ENCODE peak calls at places on chromosome X, in seven cellular contexts. I is WTC11, S is HCT116, F is HepG2, Z is GM12878, B is K562, L is H1. W is an unnamed sample.

GRCh38 chrX:3728454-3728853 is 15.0 kb upstream of the PRKX start:
- DNase-seq in I (no peak), S (no peak), Z (no peak), F (no peak), B (no peak), L (no peak), W (no peak)

GRCh38 chrX:16712116-16712824 is at the start of gene CTPS2:
- DNase-seq in S (no peak), F (peak; percentile 39), L (peak; percentile 64), Z (no peak), I (peak; percentile 46), B (peak; percentile 82), W (peak; percentile 62)

GRCh38 chrX:118528089-118528753 is 32.6 kb downstream of the DOCK11 start:
- DNase-seq in B (no peak), I (no peak), S (no peak), F (no peak), Z (peak; percentile 47), L (no peak), W (no peak)

GRCh38 chrX:8731579-8732395 is at the start of gene ANOS1:
- DNase-seq in S (no peak), F (no peak), B (no peak), Z (no peak), L (peak; percentile 71), I (peak; percentile 78), W (no peak)

GRCh38 chrX:52553995-52554642 is 37.3 kb upstream of the XAGE1B start:
- DNase-seq in S (no peak), F (no peak), I (no peak), B (no peak), L (no peak), Z (no peak), W (no peak)

GRCh38 chrX:49282647-49283011 is 13.0 kb downstream of the PPP1R3F start:
- DNase-seq in I (peak; percentile 17), B (peak; percentile 62), S (peak; percentile 13), Z (no peak), L (no peak), F (no peak), W (peak; percentile 57)

GRCh38 chrX:74449937-74450330 is 28.6 kb downstream of the SLC16A2 start:
- DNase-seq in B (no peak), Z (no peak), L (no peak), F (no peak), I (no peak), S (no peak), W (no peak)

GRCh38 chrX:129540068-129540653 is at the start of gene OCRL:
- DNase-seq in I (peak; percentile 76), Z (no peak), L (peak; percentile 72), F (peak; percentile 51), B (peak; percentile 82), S (peak; percentile 34), W (peak; percentile 90)

GRCh38 chrX:113929004-113929403 is 654.9 kb upstream of the HTR2C start:
- DNase-seq in B (peak; percentile 24), Z (no peak), F (peak; percentile 36), S (peak; percentile 43), L (peak; percentile 46), I (peak; percentile 51), W (peak; percentile 67)

GRCh38 chrX:68041110-68041509 is 392.2 kb downstream of the OPHN1 start:
- DNase-seq in Z (no peak), L (no peak), B (no peak), S (no peak), F (no peak), I (no peak), W (no peak)

GRCh38 chrX:11893933-11894710 is 136.1 kb downstream of the MSL3 start:
- DNase-seq in Z (no peak), B (no peak), L (no peak), I (no peak), S (no peak), F (no peak), W (no peak)

GRCh38 chrX:115897956-115898355 is 272.6 kb upstream of the AGTR2 start:
- DNase-seq in B (no peak), Z (no peak), S (no peak), F (no peak), L (no peak), I (no peak), W (no peak)

GRCh38 chrX:19121898-19122640 is at the start of gene ADGRG2:
- DNase-seq in L (peak; percentile 65), S (no peak), Z (no peak), I (peak; percentile 35), B (no peak), F (no peak), W (peak; percentile 46)

GRCh38 chrX:50920132-50920531 is 9.6 kb downstream of the BMP15 start:
- DNase-seq in F (peak; percentile 1), I (no peak), B (no peak), S (no peak), Z (no peak), L (no peak), W (no peak)

GRCh38 chrX:121135488-121136207 is 88.2 kb downstream of the GLUD2 start:
- DNase-seq in S (no peak), F (no peak), L (no peak), I (no peak), Z (no peak), B (no peak), W (no peak)

GRCh38 chrX:115503099-115503498 is 57.9 kb upstream of the PLS3 start:
- DNase-seq in I (no peak), B (no peak), F (no peak), Z (peak; percentile 23), S (no peak), L (no peak), W (no peak)

GRCh38 chrX:13855689-13856425 is 39.0 kb upstream of the GPM6B start:
- DNase-seq in L (no peak), Z (no peak), F (no peak), S (no peak), B (no peak), I (no peak), W (no peak)

GRCh38 chrX:63424063-63424462 is 72.9 kb upstream of the SPIN4 start:
- DNase-seq in S (peak; percentile 40), B (no peak), L (no peak), Z (no peak), I (no peak), F (no peak), W (no peak)

GRCh38 chrX:3651272-3651671 is 62.2 kb downstream of the PRKX start:
- DNase-seq in I (no peak), F (no peak), S (peak; percentile 0), L (no peak), B (no peak), Z (no peak), W (no peak)

GRCh38 chrX:75278991-75279390 is 5.1 kb downstream of the UPRT start:
- DNase-seq in L (no peak), F (no peak), I (peak; percentile 15), B (no peak), Z (no peak), S (no peak), W (no peak)

GRCh38 chrX:288561-288991 is 7.4 kb downstream of the PLCXD1 start:
- DNase-seq in F (no peak), Z (no peak), B (no peak), S (no peak), I (no peak), L (no peak), W (no peak)

GRCh38 chrX:140572724-140573123 is 67.9 kb upstream of the SOX3 start:
- DNase-seq in S (no peak), I (peak; percentile 54), Z (peak; percentile 3), L (peak; percentile 44), B (peak; percentile 1), F (peak; percentile 7), W (peak; percentile 59)

GRCh38 chrX:5051831-5052491 is 1176.7 kb downstream of the NLGN4X start:
- DNase-seq in B (no peak), S (no peak), L (no peak), Z (no peak), I (no peak), F (no peak), W (no peak)

GRCh38 chrX:78658851-78659744 is at the start of gene RTL3:
- DNase-seq in F (no peak), B (no peak), I (no peak), S (no peak), L (no peak), Z (no peak), W (no peak)

GRCh38 chrX:118603981-118604380 is 108.4 kb downstream of the DOCK11 start:
- DNase-seq in L (peak; percentile 49), S (peak; percentile 46), B (peak; percentile 50), F (peak; percentile 50), I (peak; percentile 41), Z (peak; percentile 11), W (peak; percentile 77)

DNA sequence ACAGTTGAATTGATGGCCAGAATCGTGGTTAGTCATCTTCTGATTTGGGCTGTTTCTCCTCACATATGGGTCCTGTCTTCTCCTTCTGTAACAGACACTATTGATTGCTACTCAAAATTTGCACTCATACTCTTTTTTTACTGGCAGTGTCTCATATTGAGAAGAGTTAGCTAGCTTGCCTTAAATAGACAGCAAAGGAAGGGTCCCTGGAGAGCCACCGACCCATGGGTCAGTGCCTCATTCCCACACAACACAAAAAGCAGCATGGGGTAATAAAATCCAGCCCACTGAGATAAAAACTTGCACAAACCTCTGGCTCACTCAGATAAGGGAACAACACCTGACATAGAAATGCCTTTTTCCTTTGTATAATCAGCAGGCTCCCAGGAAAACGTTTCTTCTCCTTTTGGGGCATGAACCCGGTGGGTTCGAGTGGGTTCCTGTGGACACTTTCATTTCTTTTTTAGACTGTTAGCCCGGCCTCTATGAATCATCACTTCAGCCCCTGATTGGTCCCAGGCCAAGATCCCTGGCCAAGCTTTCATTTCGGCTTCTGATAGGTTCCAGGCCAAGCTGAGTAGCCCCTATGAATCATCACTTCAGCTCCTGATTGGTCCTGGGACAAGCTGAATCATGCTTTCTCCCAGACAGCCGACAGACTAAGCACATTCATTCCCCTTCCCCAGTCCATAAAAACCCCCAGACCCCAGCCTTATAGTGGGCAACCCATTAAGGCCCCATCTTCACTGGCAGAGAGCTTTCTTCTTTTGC is 408.1 kb downstream of the DCAF12L2 start:
- DNase-seq in L (no peak), F (no peak), B (peak; percentile 48), Z (no peak), I (no peak), S (no peak), W (no peak)
- TF ChIP-seq SP1 in L (no peak), F (no peak), B (no peak), Z (no peak), I (no peak), S (no peak), W (no peak)

GRCh38 chrX:1534321-1535168 is 2.4 kb downstream of the P2RY8 start:
- DNase-seq in S (no peak), I (peak; percentile 33), B (no peak), Z (no peak), L (peak; percentile 60), F (no peak), W (no peak)
- TF ChIP-seq SP1 in S (no peak), I (no peak), B (no peak), Z (no peak), L (no peak), F (no peak), W (no peak)

DNA sequence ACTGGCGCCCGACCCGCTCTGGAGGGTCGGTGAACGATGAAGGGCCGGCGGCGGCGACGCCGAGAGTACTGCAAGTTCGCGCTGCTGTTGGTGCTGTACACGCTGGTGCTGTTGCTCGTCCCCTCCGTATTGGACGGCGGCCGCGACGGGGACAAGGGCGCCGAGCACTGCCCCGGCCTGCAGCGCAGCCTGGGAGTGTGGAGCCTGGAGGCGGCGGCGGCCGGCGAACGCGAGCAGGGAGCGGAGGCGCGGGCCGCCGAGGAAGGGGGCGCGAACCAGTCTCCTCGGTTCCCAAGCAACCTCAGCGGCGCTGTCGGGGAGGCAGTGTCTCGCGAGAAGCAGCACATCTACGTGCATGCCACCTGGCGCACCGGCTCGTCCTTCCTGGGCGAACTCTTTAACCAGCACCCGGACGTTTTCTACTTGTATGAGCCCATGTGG is 351 bp downstream of the CHST7 start:
- DNase-seq in S (no peak), Z (no peak), I (peak; percentile 62), F (peak; percentile 53), B (no peak), L (peak; percentile 69), W (peak; percentile 63)
- TF ChIP-seq SP1 in S (no peak), Z (no peak), I (no peak), F (no peak), B (no peak), L (no peak), W (no peak)

GRCh38 chrX:97065066-97065465 is 181.4 kb downstream of the RPA4 start:
- DNase-seq in B (no peak), L (no peak), S (no peak), I (no peak), F (no peak), Z (no peak), W (no peak)
- TF ChIP-seq SP1 in B (no peak), L (no peak), S (no peak), I (no peak), F (no peak), Z (no peak), W (no peak)